ENCODE peak calls at places on chromosome X, in seven cellular contexts. One of them, this sample, is unnamed.

GRCh38 chrX:27889878-27890277 is 82.1 kb downstream of the MAGEB10 start:
- DNase-seq in CD4-positive, alpha-beta memory T cell: no peak
- DNase-seq in Panc1: no peak
- DNase-seq in ascending aorta: no peak
- DNase-seq in gastrocnemius medialis: no peak
- DNase-seq in aorta: no peak
- DNase-seq in IMR-90: no peak
- DNase-seq in this sample: no peak

GRCh38 chrX:153646620-153647373 is at the start of gene DUSP9:
- DNase-seq in CD4-positive, alpha-beta memory T cell: no peak
- DNase-seq in Panc1: no peak
- DNase-seq in ascending aorta: no peak
- DNase-seq in gastrocnemius medialis: no peak
- DNase-seq in aorta: peak
- DNase-seq in IMR-90: no peak
- DNase-seq in this sample: no peak

GRCh38 chrX:69015564-69016218 is 149.6 kb downstream of the PJA1 start:
- DNase-seq in CD4-positive, alpha-beta memory T cell: no peak
- DNase-seq in Panc1: no peak
- DNase-seq in ascending aorta: no peak
- DNase-seq in gastrocnemius medialis: no peak
- DNase-seq in aorta: no peak
- DNase-seq in IMR-90: no peak
- DNase-seq in this sample: no peak

GRCh38 chrX:66142351-66142750 is 21.7 kb upstream of the HEPH start:
- DNase-seq in CD4-positive, alpha-beta memory T cell: no peak
- DNase-seq in Panc1: no peak
- DNase-seq in ascending aorta: no peak
- DNase-seq in gastrocnemius medialis: no peak
- DNase-seq in aorta: no peak
- DNase-seq in IMR-90: no peak
- DNase-seq in this sample: no peak

GRCh38 chrX:72126048-72126415 is 5.7 kb downstream of the RTL5 start:
- DNase-seq in CD4-positive, alpha-beta memory T cell: no peak
- DNase-seq in Panc1: no peak
- DNase-seq in ascending aorta: no peak
- DNase-seq in gastrocnemius medialis: no peak
- DNase-seq in aorta: no peak
- DNase-seq in IMR-90: no peak
- DNase-seq in this sample: no peak

GRCh38 chrX:151871244-151871643 is 41.4 kb upstream of the MAGEA4 start:
- DNase-seq in CD4-positive, alpha-beta memory T cell: no peak
- DNase-seq in Panc1: no peak
- DNase-seq in ascending aorta: no peak
- DNase-seq in gastrocnemius medialis: no peak
- DNase-seq in aorta: no peak
- DNase-seq in IMR-90: peak
- DNase-seq in this sample: no peak

GRCh38 chrX:15359701-15360100 is 24.4 kb upstream of the PIGA start:
- DNase-seq in CD4-positive, alpha-beta memory T cell: no peak
- DNase-seq in Panc1: no peak
- DNase-seq in ascending aorta: no peak
- DNase-seq in gastrocnemius medialis: no peak
- DNase-seq in aorta: no peak
- DNase-seq in IMR-90: peak
- DNase-seq in this sample: no peak

GRCh38 chrX:153917814-153918213 is 8.2 kb downstream of the ARHGAP4 start:
- DNase-seq in CD4-positive, alpha-beta memory T cell: no peak
- DNase-seq in Panc1: no peak
- DNase-seq in ascending aorta: no peak
- DNase-seq in gastrocnemius medialis: no peak
- DNase-seq in aorta: no peak
- DNase-seq in IMR-90: no peak
- DNase-seq in this sample: no peak

GRCh38 chrX:46840946-46841740 is 4.3 kb downstream of the RP2 start:
- DNase-seq in CD4-positive, alpha-beta memory T cell: no peak
- DNase-seq in Panc1: no peak
- DNase-seq in ascending aorta: no peak
- DNase-seq in gastrocnemius medialis: no peak
- DNase-seq in aorta: no peak
- DNase-seq in IMR-90: no peak
- DNase-seq in this sample: no peak

GRCh38 chrX:22666441-22666840 is 333.3 kb upstream of the DDX53 start:
- DNase-seq in CD4-positive, alpha-beta memory T cell: no peak
- DNase-seq in Panc1: no peak
- DNase-seq in ascending aorta: no peak
- DNase-seq in gastrocnemius medialis: no peak
- DNase-seq in aorta: no peak
- DNase-seq in IMR-90: peak
- DNase-seq in this sample: no peak

GRCh38 chrX:46662188-46662587 is 88.6 kb downstream of the CHST7 start:
- DNase-seq in CD4-positive, alpha-beta memory T cell: no peak
- DNase-seq in Panc1: no peak
- DNase-seq in ascending aorta: no peak
- DNase-seq in gastrocnemius medialis: no peak
- DNase-seq in aorta: no peak
- DNase-seq in IMR-90: no peak
- DNase-seq in this sample: no peak

GRCh38 chrX:151268836-151269235 is 92.5 kb downstream of the GPR50 start:
- DNase-seq in CD4-positive, alpha-beta memory T cell: no peak
- DNase-seq in Panc1: no peak
- DNase-seq in ascending aorta: no peak
- DNase-seq in gastrocnemius medialis: no peak
- DNase-seq in aorta: no peak
- DNase-seq in IMR-90: no peak
- DNase-seq in this sample: no peak

GRCh38 chrX:1389181-1389992 is 2.5 kb downstream of the SLC25A6 start:
- DNase-seq in CD4-positive, alpha-beta memory T cell: no peak
- DNase-seq in Panc1: no peak
- DNase-seq in ascending aorta: no peak
- DNase-seq in gastrocnemius medialis: peak
- DNase-seq in aorta: peak
- DNase-seq in IMR-90: no peak
- DNase-seq in this sample: no peak

GRCh38 chrX:106932492-106932923 is 12.3 kb downstream of the CLDN2 start:
- DNase-seq in CD4-positive, alpha-beta memory T cell: no peak
- DNase-seq in Panc1: no peak
- DNase-seq in ascending aorta: no peak
- DNase-seq in gastrocnemius medialis: no peak
- DNase-seq in aorta: no peak
- DNase-seq in IMR-90: peak
- DNase-seq in this sample: no peak

GRCh38 chrX:22634751-22635150 is 362.0 kb downstream of the CBLL2 start:
- DNase-seq in CD4-positive, alpha-beta memory T cell: no peak
- DNase-seq in Panc1: no peak
- DNase-seq in ascending aorta: no peak
- DNase-seq in gastrocnemius medialis: no peak
- DNase-seq in aorta: no peak
- DNase-seq in IMR-90: peak
- DNase-seq in this sample: no peak

GRCh38 chrX:121122332-121122731 is 74.9 kb downstream of the GLUD2 start:
- DNase-seq in CD4-positive, alpha-beta memory T cell: no peak
- DNase-seq in Panc1: no peak
- DNase-seq in ascending aorta: no peak
- DNase-seq in gastrocnemius medialis: no peak
- DNase-seq in aorta: no peak
- DNase-seq in IMR-90: no peak
- DNase-seq in this sample: no peak

GRCh38 chrX:44708470-44708869 is 135.4 kb upstream of the DUSP21 start:
- DNase-seq in CD4-positive, alpha-beta memory T cell: no peak
- DNase-seq in Panc1: no peak
- DNase-seq in ascending aorta: no peak
- DNase-seq in gastrocnemius medialis: no peak
- DNase-seq in aorta: no peak
- DNase-seq in IMR-90: no peak
- DNase-seq in this sample: no peak

GRCh38 chrX:54748626-54749025 is 49.4 kb downstream of the ITIH6 start:
- DNase-seq in CD4-positive, alpha-beta memory T cell: no peak
- DNase-seq in Panc1: no peak
- DNase-seq in ascending aorta: no peak
- DNase-seq in gastrocnemius medialis: no peak
- DNase-seq in aorta: no peak
- DNase-seq in IMR-90: no peak
- DNase-seq in this sample: no peak

DNA sequence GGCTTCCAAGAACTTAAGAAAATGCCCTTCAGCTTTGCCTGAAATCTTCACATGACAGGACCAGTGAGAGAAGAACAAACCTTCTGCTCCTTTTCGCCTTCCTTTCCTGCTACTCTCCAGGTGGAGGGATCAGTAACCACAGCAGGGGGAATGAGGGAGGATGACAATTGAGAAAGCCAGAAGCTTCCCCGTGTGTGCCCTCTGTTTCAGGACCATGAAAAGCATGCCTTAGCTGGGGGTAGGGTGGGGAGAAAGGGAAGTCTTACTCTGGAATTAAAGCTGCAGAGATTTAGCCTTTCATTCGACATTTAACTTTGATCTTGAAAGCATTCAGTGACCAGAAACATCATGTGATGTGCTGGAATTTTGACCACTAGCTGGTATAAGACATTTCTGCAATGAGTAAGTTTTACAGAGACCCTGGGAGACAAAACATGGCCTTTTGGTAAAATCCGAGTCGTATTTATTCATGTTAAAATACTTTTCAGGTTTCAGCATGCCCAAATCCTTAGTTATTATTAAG is 10.6 kb upstream of the PUDP start:
- DNase-seq in CD4-positive, alpha-beta memory T cell: no peak
- DNase-seq in Panc1: no peak
- DNase-seq in ascending aorta: no peak
- DNase-seq in gastrocnemius medialis: no peak
- DNase-seq in aorta: no peak
- DNase-seq in IMR-90: no peak
- DNase-seq in this sample: no peak
- H3K27ac ChIP-seq in CD4-positive, alpha-beta memory T cell: no peak
- H3K27ac ChIP-seq in Panc1: no peak
- H3K27ac ChIP-seq in ascending aorta: no peak
- H3K27ac ChIP-seq in gastrocnemius medialis: no peak
- H3K27ac ChIP-seq in aorta: no peak
- H3K27ac ChIP-seq in IMR-90: no peak
- H3K27ac ChIP-seq in this sample: no peak

GRCh38 chrX:11954196-11954595 is 184.1 kb upstream of the FRMPD4 start:
- DNase-seq in CD4-positive, alpha-beta memory T cell: no peak
- DNase-seq in Panc1: no peak
- DNase-seq in ascending aorta: no peak
- DNase-seq in gastrocnemius medialis: no peak
- DNase-seq in aorta: no peak
- DNase-seq in IMR-90: no peak
- DNase-seq in this sample: no peak
- H3K27ac ChIP-seq in CD4-positive, alpha-beta memory T cell: no peak
- H3K27ac ChIP-seq in Panc1: no peak
- H3K27ac ChIP-seq in ascending aorta: no peak
- H3K27ac ChIP-seq in gastrocnemius medialis: no peak
- H3K27ac ChIP-seq in aorta: no peak
- H3K27ac ChIP-seq in IMR-90: no peak
- H3K27ac ChIP-seq in this sample: no peak

GRCh38 chrX:41621236-41621651 is 67.5 kb upstream of the GPR34 start:
- DNase-seq in CD4-positive, alpha-beta memory T cell: no peak
- DNase-seq in Panc1: no peak
- DNase-seq in ascending aorta: no peak
- DNase-seq in gastrocnemius medialis: no peak
- DNase-seq in aorta: no peak
- DNase-seq in IMR-90: peak
- DNase-seq in this sample: no peak
- H3K27ac ChIP-seq in CD4-positive, alpha-beta memory T cell: no peak
- H3K27ac ChIP-seq in Panc1: no peak
- H3K27ac ChIP-seq in ascending aorta: peak
- H3K27ac ChIP-seq in gastrocnemius medialis: no peak
- H3K27ac ChIP-seq in aorta: peak
- H3K27ac ChIP-seq in IMR-90: no peak
- H3K27ac ChIP-seq in this sample: no peak

DNA sequence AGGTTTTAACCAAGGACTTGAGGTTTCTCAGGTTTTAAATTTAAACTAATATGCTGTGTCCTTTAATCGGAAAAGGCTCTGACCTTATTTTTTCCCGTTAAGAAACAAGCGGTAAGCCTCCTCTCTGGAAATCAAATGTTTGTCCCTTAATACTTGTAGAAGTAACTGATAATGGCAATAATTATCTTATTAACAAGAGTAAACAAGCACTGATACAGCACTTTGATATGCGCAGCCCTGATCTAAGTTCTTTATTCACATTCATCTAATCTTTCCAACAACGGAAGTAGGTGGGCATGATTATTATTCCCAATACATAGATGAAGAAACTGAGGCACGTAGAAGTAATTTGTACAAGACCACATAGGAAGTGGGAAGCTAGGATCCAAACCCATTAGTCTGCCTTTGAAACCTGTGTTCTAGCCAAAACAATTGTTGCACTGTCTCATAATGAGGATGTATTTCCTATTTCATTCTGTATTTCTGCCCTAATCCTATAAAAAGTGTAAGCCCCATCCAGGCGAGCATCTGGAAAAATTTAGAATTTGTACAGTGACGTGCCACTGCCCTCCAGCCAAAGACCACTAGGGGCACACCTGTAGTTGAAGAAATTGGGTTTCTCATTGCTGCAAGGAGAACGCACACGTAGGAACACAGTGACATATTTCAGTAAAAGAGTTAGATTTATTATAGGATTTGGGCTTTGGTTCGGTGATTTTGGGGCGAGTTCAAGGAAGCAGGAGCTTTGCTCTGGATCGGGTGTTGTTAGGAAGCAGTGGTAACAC is 605 bp downstream of the CXorf58 start:
- DNase-seq in CD4-positive, alpha-beta memory T cell: no peak
- DNase-seq in Panc1: no peak
- DNase-seq in ascending aorta: no peak
- DNase-seq in gastrocnemius medialis: no peak
- DNase-seq in aorta: no peak
- DNase-seq in IMR-90: no peak
- DNase-seq in this sample: no peak
- H3K27ac ChIP-seq in CD4-positive, alpha-beta memory T cell: peak
- H3K27ac ChIP-seq in Panc1: peak
- H3K27ac ChIP-seq in ascending aorta: peak
- H3K27ac ChIP-seq in gastrocnemius medialis: peak
- H3K27ac ChIP-seq in aorta: peak
- H3K27ac ChIP-seq in IMR-90: no peak
- H3K27ac ChIP-seq in this sample: peak